ENCODE peak calls at places on chromosomes 13 and 19, in ten cellular contexts. T is A549, C is HCT116, M is GM12891, B is tibial nerve, N is gastrocnemius medialis, A is breast epithelium, O is erythroblast, W is H54, S is stomach. I is an unnamed sample.

GRCh38 chr19:1155352-1156304 is 18.4 kb downstream of the SBNO2 start:
- DNase-seq in T (no peak), C (no peak), M (no peak), B (no peak), N (peak; percentile 55), A (no peak), O (no peak), W (no peak), S (no peak), I (no peak)

GRCh38 chr13:104086205-104086604 is 1020.0 kb upstream of the SLC10A2 start:
- DNase-seq in T (no peak), C (no peak), M (no peak), B (no peak), N (no peak), A (no peak), O (no peak), W (no peak), S (no peak), I (no peak)

GRCh38 chr13:54196684-54197083 is 1168.1 kb downstream of the OLFM4 start:
- DNase-seq in T (no peak), C (no peak), M (no peak), B (no peak), N (no peak), A (no peak), O (no peak), W (no peak), S (no peak), I (no peak)

GRCh38 chr13:111326621-111326965 is 6.2 kb downstream of the TEX29 start:
- DNase-seq in T (no peak), C (no peak), M (no peak), B (no peak), N (no peak), A (no peak), O (no peak), W (no peak), S (no peak), I (no peak)

GRCh38 chr19:45154064-45154827 is 6.5 kb downstream of the NKPD1 start:
- DNase-seq in T (no peak), C (peak; percentile 92), M (no peak), B (no peak), N (no peak), A (no peak), O (peak; percentile 32), W (peak; percentile 89), S (no peak), I (no peak)

GRCh38 chr13:28475916-28476725 is 18.8 kb downstream of the FLT1 start:
- DNase-seq in T (no peak), C (peak; percentile 36), M (no peak), B (no peak), N (no peak), A (no peak), O (peak; percentile 57), W (no peak), S (no peak), I (no peak)

GRCh38 chr13:80655778-80656518 is 315.0 kb upstream of the SPRY2 start:
- DNase-seq in T (no peak), C (no peak), M (no peak), B (no peak), N (no peak), A (no peak), O (no peak), W (no peak), S (no peak), I (no peak)

GRCh38 chr19:17220207-17220758 is 5.1 kb downstream of the USE1 start:
- DNase-seq in T (no peak), C (no peak), M (no peak), B (no peak), N (no peak), A (no peak), O (peak; percentile 85), W (peak; percentile 67), S (no peak), I (no peak)

GRCh38 chr19:41740415-41741243 is 14.7 kb upstream of the CEACAM6 start:
- DNase-seq in T (no peak), C (no peak), M (no peak), B (no peak), N (no peak), A (no peak), O (no peak), W (no peak), S (no peak), I (no peak)

GRCh38 chr13:49369876-49370275 is 74.0 kb downstream of the CAB39L start:
- DNase-seq in T (no peak), C (no peak), M (no peak), B (no peak), N (no peak), A (no peak), O (no peak), W (no peak), S (no peak), I (no peak)

GRCh38 chr13:98459171-98459681 is 117.7 kb downstream of the STK24 start:
- DNase-seq in T (no peak), C (no peak), M (no peak), B (no peak), N (no peak), A (no peak), O (no peak), W (no peak), S (no peak), I (no peak)

GRCh38 chr19:40133491-40133890 is 42.7 kb upstream of the ZNF780A start:
- DNase-seq in T (no peak), C (no peak), M (no peak), B (no peak), N (no peak), A (no peak), O (no peak), W (no peak), S (no peak), I (no peak)

GRCh38 chr19:39843919-39844793 is 2.0 kb downstream of the FBL start:
- DNase-seq in T (peak; percentile 89), C (no peak), M (no peak), B (peak; percentile 71), N (no peak), A (no peak), O (peak; percentile 74), W (no peak), S (no peak), I (no peak)

GRCh38 chr13:36789061-36789460 is 30.0 kb upstream of the RFXAP start:
- DNase-seq in T (no peak), C (no peak), M (no peak), B (no peak), N (no peak), A (no peak), O (peak; percentile 8), W (no peak), S (no peak), I (no peak)

GRCh38 chr19:49840736-49841249 is 10.2 kb upstream of the PTOV1 start:
- DNase-seq in T (no peak), C (no peak), M (no peak), B (no peak), N (no peak), A (no peak), O (no peak), W (no peak), S (no peak), I (no peak)

GRCh38 chr13:28499579-28499978 is 4.7 kb upstream of the FLT1 start:
- DNase-seq in T (no peak), C (no peak), M (no peak), B (no peak), N (no peak), A (no peak), O (no peak), W (no peak), S (no peak), I (no peak)

GRCh38 chr13:49810464-49810824 is 18.0 kb upstream of the KPNA3 start:
- DNase-seq in T (no peak), C (no peak), M (no peak), B (no peak), N (no peak), A (no peak), O (no peak), W (no peak), S (no peak), I (no peak)

GRCh38 chr19:15195987-15196682 is 4.7 kb downstream of the NOTCH3 start:
- DNase-seq in T (no peak), C (peak; percentile 73), M (no peak), B (no peak), N (no peak), A (peak; percentile 80), O (no peak), W (no peak), S (peak; percentile 92), I (no peak)

GRCh38 chr13:32041429-32041828 is 9.9 kb downstream of the FRY start:
- DNase-seq in T (no peak), C (no peak), M (no peak), B (no peak), N (no peak), A (no peak), O (no peak), W (no peak), S (no peak), I (peak; percentile 49)

GRCh38 chr19:12801466-12802266 is at the start of the genes PRDX2 and THSD8:
- DNase-seq in T (no peak), C (no peak), M (peak; percentile 71), B (peak; percentile 47), N (peak; percentile 75), A (no peak), O (peak; percentile 95), W (no peak), S (peak; percentile 87), I (no peak)
- TF ChIP-seq POLR2A in T (no peak), C (peak; percentile 99), M (peak; percentile 96), B (peak; percentile 79), N (peak; percentile 78), A (peak; percentile 51), O (peak; percentile 99), W (peak; percentile 47), S (peak; percentile 36), I (peak; percentile 100)

GRCh38 chr19:10332965-10333757 is at the start of gene RAVER1:
- DNase-seq in T (peak; percentile 88), C (peak; percentile 92), M (peak; percentile 100), B (peak; percentile 94), N (peak; percentile 97), A (peak; percentile 95), O (peak; percentile 99), W (peak; percentile 91), S (peak; percentile 99), I (peak; percentile 87)
- TF ChIP-seq POLR2A in T (peak; percentile 70), C (peak; percentile 82), M (peak; percentile 84), B (peak; percentile 77), N (peak; percentile 94), A (peak; percentile 14), O (peak; percentile 90), W (peak; percentile 70), S (no peak), I (peak; percentile 96)

GRCh38 chr19:48271531-48272151 is 1.8 kb downstream of the ZNF114 start:
- DNase-seq in T (peak; percentile 75), C (no peak), M (peak; percentile 57), B (no peak), N (no peak), A (no peak), O (peak; percentile 17), W (no peak), S (no peak), I (no peak)
- TF ChIP-seq POLR2A in T (no peak), C (peak; percentile 44), M (no peak), B (no peak), N (no peak), A (no peak), O (no peak), W (no peak), S (no peak), I (peak; percentile 77)

DNA sequence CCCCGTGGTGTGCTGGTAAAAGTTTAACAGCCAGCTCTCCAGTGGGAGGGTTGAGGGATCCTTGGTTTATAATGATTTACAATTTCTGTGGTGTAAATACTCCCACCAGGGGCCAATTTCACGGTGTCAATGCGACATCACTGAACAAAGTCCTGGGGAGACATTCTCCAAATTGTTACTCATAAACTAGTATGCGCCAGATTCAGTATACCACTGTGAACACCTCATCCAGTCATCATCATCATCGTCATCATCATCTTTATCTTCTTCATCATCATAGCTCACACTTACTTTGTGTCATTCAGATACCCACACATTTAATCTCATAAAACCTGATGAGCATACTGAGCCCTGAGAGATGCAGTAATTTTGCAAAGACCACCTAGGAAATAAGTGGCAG is 17.2 kb upstream of the TNFSF14 start:
- DNase-seq in T (no peak), C (no peak), M (no peak), B (no peak), N (no peak), A (no peak), O (no peak), W (no peak), S (no peak), I (no peak)
- TF ChIP-seq POLR2A in T (no peak), C (no peak), M (no peak), B (no peak), N (no peak), A (no peak), O (no peak), W (no peak), S (no peak), I (no peak)

I was measured in GM12878.